ENCODE peak calls at places on chromosome 20, in five cellular contexts. L, K, F, G and E are unnamed samples.

GRCh38 chr20:53331151-53331973 is 262.3 kb downstream of the ZNF217 start:
- DNase-seq in L (no peak), K (no peak), F (peak), G (no peak), E (no peak)

GRCh38 chr20:50273601-50274491 is 83.2 kb downstream of the CEBPB start:
- DNase-seq in L (no peak), K (no peak), F (no peak), G (no peak), E (no peak)

GRCh38 chr20:605237-605636 is 4.9 kb downstream of the TCF15 start:
- DNase-seq in L (no peak), K (no peak), F (no peak), G (no peak), E (no peak)

GRCh38 chr20:25247100-25247665 is 702 bp upstream of the PYGB start:
- DNase-seq in L (no peak), K (no peak), F (no peak), G (peak), E (peak)

GRCh38 chr20:12036142-12036541 is 118.4 kb downstream of the BTBD3 start:
- DNase-seq in L (no peak), K (no peak), F (no peak), G (no peak), E (no peak)

GRCh38 chr20:32433311-32434021 is 75.3 kb downstream of the ASXL1 start:
- DNase-seq in L (no peak), K (no peak), F (no peak), G (no peak), E (no peak)

GRCh38 chr20:63519765-63520593 is 586 bp upstream of the PPDPF start:
- DNase-seq in L (peak), K (no peak), F (no peak), G (peak), E (peak)

GRCh38 chr20:2261105-2261504 is 34.7 kb upstream of the TGM3 start:
- DNase-seq in L (no peak), K (no peak), F (no peak), G (no peak), E (peak)

GRCh38 chr20:346640-347316 is at the start of gene NRSN2:
- DNase-seq in L (no peak), K (peak), F (no peak), G (peak), E (peak)

GRCh38 chr20:49569403-49570115 is 1.6 kb upstream of the PTGIS start:
- DNase-seq in L (no peak), K (no peak), F (no peak), G (no peak), E (no peak)

GRCh38 chr20:61140576-61140975 is 111.5 kb upstream of the CDH4 start:
- DNase-seq in L (no peak), K (no peak), F (no peak), G (no peak), E (no peak)

GRCh38 chr20:25089662-25090061 is 7.7 kb upstream of the VSX1 start:
- DNase-seq in L (no peak), K (no peak), F (no peak), G (no peak), E (no peak)

GRCh38 chr20:1810926-1811620 is 84.1 kb upstream of the SIRPA start:
- DNase-seq in L (no peak), K (no peak), F (no peak), G (no peak), E (no peak)

GRCh38 chr20:2800590-2801458 is at the start of gene CPXM1:
- DNase-seq in L (no peak), K (peak), F (no peak), G (peak), E (no peak)

GRCh38 chr20:59047938-59048680 is 5.5 kb upstream of the PRELID3B start:
- DNase-seq in L (no peak), K (no peak), F (no peak), G (no peak), E (peak)

GRCh38 chr20:21571841-21572690 is 58.2 kb upstream of the NKX2-2 start:
- DNase-seq in L (no peak), K (no peak), F (no peak), G (no peak), E (no peak)

GRCh38 chr20:41329435-41330342 is 10.9 kb upstream of the LPIN3 start:
- DNase-seq in L (peak), K (no peak), F (peak), G (no peak), E (peak)

GRCh38 chr20:56428881-56429280 is 16.8 kb downstream of the CASS4 start:
- DNase-seq in L (no peak), K (no peak), F (no peak), G (no peak), E (no peak)

GRCh38 chr20:61936701-61937131 is 129.0 kb downstream of the TAF4 start:
- DNase-seq in L (no peak), K (no peak), F (no peak), G (no peak), E (no peak)

GRCh38 chr20:62725596-62726268 is 17.1 kb downstream of the NTSR1 start:
- DNase-seq in L (no peak), K (no peak), F (no peak), G (no peak), E (no peak)

GRCh38 chr20:49237531-49237930 is 18.3 kb downstream of the DDX27 start:
- DNase-seq in L (no peak), K (no peak), F (no peak), G (no peak), E (no peak)

GRCh38 chr20:37072293-37073196 is 23.3 kb downstream of the RBL1 start:
- DNase-seq in L (no peak), K (no peak), F (no peak), G (no peak), E (no peak)

GRCh38 chr20:57897156-57897874 is 187.5 kb upstream of the PMEPA1 start:
- DNase-seq in L (no peak), K (no peak), F (no peak), G (no peak), E (peak)

GRCh38 chr20:20017852-20018245 is 687 bp downstream of the NAA20 start:
- DNase-seq in L (peak), K (no peak), F (no peak), G (no peak), E (no peak)

GRCh38 chr20:44017905-44018683 is 103.4 kb downstream of the TOX2 start:
- DNase-seq in L (no peak), K (peak), F (peak), G (peak), E (peak)

GRCh38 chr20:23009636-23010035 is 25.5 kb upstream of the SSTR4 start:
- DNase-seq in L (no peak), K (no peak), F (no peak), G (no peak), E (no peak)

GRCh38 chr20:49352821-49353220 is 75.0 kb upstream of the ZNFX1 start:
- DNase-seq in L (no peak), K (no peak), F (no peak), G (no peak), E (no peak)

GRCh38 chr20:21503345-21503744 is 10.5 kb downstream of the NKX2-2 start:
- DNase-seq in L (no peak), K (no peak), F (no peak), G (no peak), E (no peak)

GRCh38 chr20:5364136-5364821 is 47.5 kb upstream of the PROKR2 start:
- DNase-seq in L (no peak), K (no peak), F (no peak), G (no peak), E (no peak)

GRCh38 chr20:49444553-49444990 is 37.9 kb downstream of the KCNB1 start:
- DNase-seq in L (no peak), K (no peak), F (no peak), G (no peak), E (no peak)

GRCh38 chr20:51037499-51038110 is 14.7 kb upstream of the KCNG1 start:
- DNase-seq in L (no peak), K (no peak), F (no peak), G (peak), E (no peak)

GRCh38 chr20:46458891-46459750 is 52.7 kb upstream of the ELMO2 start:
- DNase-seq in L (no peak), K (no peak), F (no peak), G (peak), E (peak)

GRCh38 chr20:53873249-53873642 is 197.1 kb downstream of the BCAS1 start:
- DNase-seq in L (no peak), K (no peak), F (no peak), G (no peak), E (no peak)